ENCODE peak calls at places on chromosomes 1 and 21, in six cellular contexts. One of them, this sample, is unnamed.
A peak's percentile ranks its signal among the peaks of the same experiment; 100 is the strongest.

GRCh38 chr1:237684236-237684635 is 206.5 kb downstream of the ZP4 start:
- DNase-seq in A673: no peak
- DNase-seq in H9: no peak
- DNase-seq in ovary: no peak
- DNase-seq in kidney: no peak
- DNase-seq in neural progenitor cell: no peak
- DNase-seq in this sample: no peak

GRCh38 chr1:31007462-31007991 is 58.0 kb downstream of the PUM1 start:
- DNase-seq in A673: peak; percentile 21
- DNase-seq in H9: no peak
- DNase-seq in ovary: no peak
- DNase-seq in kidney: no peak
- DNase-seq in neural progenitor cell: no peak
- DNase-seq in this sample: no peak

GRCh38 chr1:175511496-175511895 is 231.9 kb downstream of the TNR start:
- DNase-seq in A673: no peak
- DNase-seq in H9: no peak
- DNase-seq in ovary: no peak
- DNase-seq in kidney: no peak
- DNase-seq in neural progenitor cell: no peak
- DNase-seq in this sample: no peak

GRCh38 chr1:218711884-218712674 is 366.9 kb downstream of the TGFB2 start:
- DNase-seq in A673: peak; percentile 40
- DNase-seq in H9: no peak
- DNase-seq in ovary: no peak
- DNase-seq in kidney: no peak
- DNase-seq in neural progenitor cell: no peak
- DNase-seq in this sample: peak; percentile 48

GRCh38 chr1:27940297-27940696 is 5.5 kb downstream of the SMPDL3B start:
- DNase-seq in A673: peak; percentile 61
- DNase-seq in H9: no peak
- DNase-seq in ovary: no peak
- DNase-seq in kidney: no peak
- DNase-seq in neural progenitor cell: peak; percentile 63
- DNase-seq in this sample: peak; percentile 65

GRCh38 chr1:112317140-112317539 is 78.9 kb upstream of the CTTNBP2NL start:
- DNase-seq in A673: no peak
- DNase-seq in H9: no peak
- DNase-seq in ovary: no peak
- DNase-seq in kidney: no peak
- DNase-seq in neural progenitor cell: no peak
- DNase-seq in this sample: no peak

GRCh38 chr1:189859385-189859977 is 618.2 kb downstream of the BRINP3 start:
- DNase-seq in A673: peak; percentile 42
- DNase-seq in H9: peak; percentile 67
- DNase-seq in ovary: no peak
- DNase-seq in kidney: no peak
- DNase-seq in neural progenitor cell: peak; percentile 25
- DNase-seq in this sample: no peak

GRCh38 chr1:112524251-112524650 is 15.5 kb downstream of the WNT2B start:
- DNase-seq in A673: no peak
- DNase-seq in H9: peak; percentile 72
- DNase-seq in ovary: no peak
- DNase-seq in kidney: no peak
- DNase-seq in neural progenitor cell: peak; percentile 60
- DNase-seq in this sample: no peak

GRCh38 chr1:86619313-86619712 is 72.4 kb downstream of the CLCA4 start:
- DNase-seq in A673: no peak
- DNase-seq in H9: no peak
- DNase-seq in ovary: no peak
- DNase-seq in kidney: no peak
- DNase-seq in neural progenitor cell: no peak
- DNase-seq in this sample: no peak

GRCh38 chr1:205565799-205566198 is 61.3 kb downstream of the CDK18 start:
- DNase-seq in A673: no peak
- DNase-seq in H9: no peak
- DNase-seq in ovary: no peak
- DNase-seq in kidney: no peak
- DNase-seq in neural progenitor cell: no peak
- DNase-seq in this sample: no peak

GRCh38 chr1:6918286-6918907 is 133.1 kb downstream of the CAMTA1 start:
- DNase-seq in A673: no peak
- DNase-seq in H9: no peak
- DNase-seq in ovary: no peak
- DNase-seq in kidney: peak; percentile 60
- DNase-seq in neural progenitor cell: no peak
- DNase-seq in this sample: no peak

GRCh38 chr21:22490044-22490443 is 1491.8 kb downstream of the NCAM2 start:
- DNase-seq in A673: no peak
- DNase-seq in H9: no peak
- DNase-seq in ovary: no peak
- DNase-seq in kidney: no peak
- DNase-seq in neural progenitor cell: no peak
- DNase-seq in this sample: no peak

GRCh38 chr1:117312453-117313138 is 54.7 kb upstream of the MAN1A2 start:
- DNase-seq in A673: peak; percentile 52
- DNase-seq in H9: no peak
- DNase-seq in ovary: no peak
- DNase-seq in kidney: no peak
- DNase-seq in neural progenitor cell: peak; percentile 21
- DNase-seq in this sample: no peak

GRCh38 chr1:50415235-50416149 is 7.8 kb downstream of the DMRTA2 start:
- DNase-seq in A673: no peak
- DNase-seq in H9: peak; percentile 41
- DNase-seq in ovary: no peak
- DNase-seq in kidney: no peak
- DNase-seq in neural progenitor cell: peak; percentile 57
- DNase-seq in this sample: no peak

GRCh38 chr1:165580931-165581871 is 37.4 kb downstream of the LRRC52 start:
- DNase-seq in A673: no peak
- DNase-seq in H9: no peak
- DNase-seq in ovary: no peak
- DNase-seq in kidney: no peak
- DNase-seq in neural progenitor cell: no peak
- DNase-seq in this sample: no peak

GRCh38 chr1:221983444-221983843 is 241.6 kb upstream of the DUSP10 start:
- DNase-seq in A673: no peak
- DNase-seq in H9: no peak
- DNase-seq in ovary: no peak
- DNase-seq in kidney: no peak
- DNase-seq in neural progenitor cell: no peak
- DNase-seq in this sample: no peak

GRCh38 chr1:234848972-234849641 is 239.1 kb upstream of the IRF2BP2 start:
- DNase-seq in A673: no peak
- DNase-seq in H9: no peak
- DNase-seq in ovary: no peak
- DNase-seq in kidney: no peak
- DNase-seq in neural progenitor cell: no peak
- DNase-seq in this sample: no peak

GRCh38 chr21:14526816-14527689 is 19.1 kb downstream of the SAMSN1 start:
- DNase-seq in A673: no peak
- DNase-seq in H9: no peak
- DNase-seq in ovary: no peak
- DNase-seq in kidney: no peak
- DNase-seq in neural progenitor cell: no peak
- DNase-seq in this sample: no peak

GRCh38 chr21:45250914-45251634 is 36.6 kb downstream of the POFUT2 start:
- DNase-seq in A673: no peak
- DNase-seq in H9: no peak
- DNase-seq in ovary: no peak
- DNase-seq in kidney: peak; percentile 29
- DNase-seq in neural progenitor cell: no peak
- DNase-seq in this sample: no peak

GRCh38 chr1:188670837-188671236 is 1806.8 kb downstream of the BRINP3 start:
- DNase-seq in A673: no peak
- DNase-seq in H9: no peak
- DNase-seq in ovary: no peak
- DNase-seq in kidney: no peak
- DNase-seq in neural progenitor cell: no peak
- DNase-seq in this sample: no peak

GRCh38 chr1:160046494-160047115 is 14.8 kb upstream of the PIGM start:
- DNase-seq in A673: peak; percentile 58
- DNase-seq in H9: peak; percentile 68
- DNase-seq in ovary: peak; percentile 46
- DNase-seq in kidney: no peak
- DNase-seq in neural progenitor cell: peak; percentile 80
- DNase-seq in this sample: peak; percentile 73

GRCh38 chr1:208731976-208732821 is 488.0 kb upstream of the PLXNA2 start:
- DNase-seq in A673: peak; percentile 5
- DNase-seq in H9: no peak
- DNase-seq in ovary: no peak
- DNase-seq in kidney: no peak
- DNase-seq in neural progenitor cell: peak; percentile 7
- DNase-seq in this sample: no peak

GRCh38 chr1:76239470-76239918 is 164.9 kb downstream of the ST6GALNAC3 start:
- DNase-seq in A673: no peak
- DNase-seq in H9: no peak
- DNase-seq in ovary: no peak
- DNase-seq in kidney: no peak
- DNase-seq in neural progenitor cell: no peak
- DNase-seq in this sample: no peak

GRCh38 chr1:63982201-63982600 is 208.4 kb downstream of the ROR1 start:
- DNase-seq in A673: no peak
- DNase-seq in H9: no peak
- DNase-seq in ovary: no peak
- DNase-seq in kidney: no peak
- DNase-seq in neural progenitor cell: no peak
- DNase-seq in this sample: no peak

GRCh38 chr1:118981436-118981835 is 6.7 kb downstream of the TBX15 start:
- DNase-seq in A673: no peak
- DNase-seq in H9: no peak
- DNase-seq in ovary: no peak
- DNase-seq in kidney: no peak
- DNase-seq in neural progenitor cell: no peak
- DNase-seq in this sample: no peak

GRCh38 chr1:19038096-19038495 is 81.6 kb upstream of the IFFO2 start:
- DNase-seq in A673: no peak
- DNase-seq in H9: no peak
- DNase-seq in ovary: no peak
- DNase-seq in kidney: peak; percentile 13
- DNase-seq in neural progenitor cell: no peak
- DNase-seq in this sample: no peak

GRCh38 chr1:203206116-203206687 is 19.7 kb upstream of the CHI3L1 start:
- DNase-seq in A673: peak; percentile 70
- DNase-seq in H9: no peak
- DNase-seq in ovary: no peak
- DNase-seq in kidney: no peak
- DNase-seq in neural progenitor cell: no peak
- DNase-seq in this sample: no peak

GRCh38 chr1:4117196-4117595 is 217.1 kb upstream of the C1orf174 start:
- DNase-seq in A673: no peak
- DNase-seq in H9: no peak
- DNase-seq in ovary: no peak
- DNase-seq in kidney: no peak
- DNase-seq in neural progenitor cell: no peak
- DNase-seq in this sample: no peak
- H3K9me3 ChIP-seq in A673: no peaks in the 10 kb centered on the region
- H3K9me3 ChIP-seq in H9: no peaks in the 10 kb centered on the region
- H3K9me3 ChIP-seq in ovary: no peaks in the 10 kb centered on the region
- H3K9me3 ChIP-seq in kidney: no peaks in the 10 kb centered on the region
- H3K9me3 ChIP-seq in neural progenitor cell: peaks cover 7% of the 10 kb centered on the region
- H3K9me3 ChIP-seq in this sample: no peaks in the 10 kb centered on the region

GRCh38 chr1:26125382-26125781 is 13.8 kb downstream of the PDIK1L start:
- DNase-seq in A673: no peak
- DNase-seq in H9: no peak
- DNase-seq in ovary: no peak
- DNase-seq in kidney: no peak
- DNase-seq in neural progenitor cell: no peak
- DNase-seq in this sample: no peak
- H3K4me1 ChIP-seq in A673: peaks cover 8% of the 10 kb centered on the region
- H3K4me1 ChIP-seq in H9: no peaks in the 10 kb centered on the region
- H3K4me1 ChIP-seq in ovary: no peaks in the 10 kb centered on the region
- H3K4me1 ChIP-seq in kidney: peaks cover 10% of the 10 kb centered on the region
- H3K4me1 ChIP-seq in neural progenitor cell: no peaks in the 10 kb centered on the region
- H3K4me1 ChIP-seq in this sample: no peaks in the 10 kb centered on the region

GRCh38 chr1:154442006-154442740 is 37.0 kb downstream of the IL6R start:
- DNase-seq in A673: peak; percentile 71
- DNase-seq in H9: no peak
- DNase-seq in ovary: no peak
- DNase-seq in kidney: peak; percentile 74
- DNase-seq in neural progenitor cell: peak; percentile 19
- DNase-seq in this sample: no peak
- TF ChIP-seq CTCF in A673: peak; percentile 58
- TF ChIP-seq CTCF in H9: peak; percentile 73
- TF ChIP-seq CTCF in ovary: no peak
- TF ChIP-seq CTCF in kidney: no peak
- TF ChIP-seq CTCF in neural progenitor cell: peak; percentile 49
- TF ChIP-seq CTCF in this sample: peak; percentile 27

DNA sequence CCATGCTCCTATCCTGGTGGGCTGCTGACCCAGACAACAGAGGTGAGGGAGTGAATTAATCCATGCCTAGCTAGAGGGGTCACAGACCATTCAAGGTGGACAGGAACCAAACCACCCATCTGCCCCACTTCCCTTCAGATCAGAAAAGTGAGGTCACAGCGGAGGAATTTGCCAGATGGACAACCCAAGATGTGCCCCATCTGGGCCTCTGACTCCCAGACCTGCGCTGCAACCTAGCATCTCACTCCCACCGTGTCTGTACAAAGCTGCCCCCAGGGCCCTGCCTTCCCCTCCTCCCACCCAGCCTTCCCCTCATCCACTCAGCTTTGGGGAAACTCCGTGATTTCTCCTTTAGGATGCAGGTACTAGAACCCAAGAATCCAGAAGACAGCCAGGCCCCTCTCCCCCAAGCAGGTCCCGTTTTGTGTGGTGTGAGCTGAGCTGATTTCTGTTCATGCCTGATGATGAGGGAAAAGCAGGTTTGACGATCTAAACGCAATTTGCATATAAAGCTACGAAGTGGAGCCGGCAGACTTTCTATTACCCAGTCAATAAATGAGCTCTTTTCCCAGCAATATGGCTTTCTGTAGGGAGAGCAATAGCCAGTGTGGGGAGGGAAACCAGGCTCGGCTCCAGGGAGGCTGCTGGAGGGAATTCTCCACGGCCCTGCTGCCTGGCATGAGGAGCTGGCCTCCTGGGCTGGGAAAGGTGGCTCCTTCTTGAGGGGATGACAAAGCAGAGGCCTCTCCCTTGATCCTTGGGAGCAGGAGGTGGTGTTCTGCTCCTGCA is 140.9 kb upstream of the AJAP1 start:
- DNase-seq in A673: no peak
- DNase-seq in H9: no peak
- DNase-seq in ovary: no peak
- DNase-seq in kidney: no peak
- DNase-seq in neural progenitor cell: no peak
- DNase-seq in this sample: no peak
- H3K9me3 ChIP-seq in A673: no peaks in the 10 kb centered on the region
- H3K9me3 ChIP-seq in H9: no peaks in the 10 kb centered on the region
- H3K9me3 ChIP-seq in ovary: no peaks in the 10 kb centered on the region
- H3K9me3 ChIP-seq in kidney: no peaks in the 10 kb centered on the region
- H3K9me3 ChIP-seq in neural progenitor cell: no peaks in the 10 kb centered on the region
- H3K9me3 ChIP-seq in this sample: no peaks in the 10 kb centered on the region

This sample was measured in tibial artery.